ENCODE peak calls at places on chromosomes 3 and 15, in eight cellular contexts. T is RWPE2, N is fibroblast of villous mesenchyme, Y is PC-3, O is cardiac muscle cell, B is body of pancreas, R is brain microvascular endothelial cell, G is ascending aorta. H is an unnamed sample.

GRCh38 chr15:71572452-71573053 is 237.8 kb upstream of the NR2E3 start:
- DNase-seq in T (peak; percentile 86), N (no peak), Y (peak; percentile 94), O (no peak), B (peak; percentile 25), R (peak; percentile 20), G (no peak), H (no peak)

GRCh38 chr3:188978772-188979171 is 193.0 kb upstream of the TPRG1 start:
- DNase-seq in T (no peak), N (peak; percentile 69), Y (peak; percentile 81), O (peak; percentile 72), B (peak; percentile 20), R (peak; percentile 55), G (no peak), H (no peak)

GRCh38 chr3:168801792-168802191 is 706.1 kb upstream of the GOLIM4 start:
- DNase-seq in T (no peak), N (peak; percentile 30), Y (peak; percentile 76), O (peak; percentile 42), B (no peak), R (peak; percentile 24), G (no peak), H (no peak)

GRCh38 chr3:74593152-74593551 is 21.3 kb downstream of the CNTN3 start:
- DNase-seq in T (no peak), N (no peak), Y (no peak), O (no peak), B (no peak), R (no peak), G (no peak), H (no peak)

GRCh38 chr3:45597581-45597980 is 3.0 kb downstream of the LIMD1 start:
- DNase-seq in T (no peak), N (no peak), Y (no peak), O (no peak), B (no peak), R (no peak), G (no peak), H (no peak)

GRCh38 chr15:45441686-45442085 is 63.3 kb upstream of the GATM start:
- DNase-seq in T (no peak), N (no peak), Y (no peak), O (no peak), B (peak; percentile 57), R (no peak), G (no peak), H (no peak)

GRCh38 chr3:48877671-48878070 is 21.0 kb downstream of the SLC25A20 start:
- DNase-seq in T (no peak), N (no peak), Y (no peak), O (no peak), B (no peak), R (no peak), G (no peak), H (no peak)

GRCh38 chr3:51269466-51269865 is 115.6 kb upstream of the MANF start:
- DNase-seq in T (no peak), N (no peak), Y (peak; percentile 25), O (peak; percentile 10), B (no peak), R (no peak), G (no peak), H (no peak)

GRCh38 chr3:193560091-193560490 is 5.4 kb upstream of the ATP13A4 start:
- DNase-seq in T (no peak), N (no peak), Y (no peak), O (no peak), B (no peak), R (no peak), G (no peak), H (no peak)

GRCh38 chr3:184717608-184717995 is 5.7 kb upstream of the MAGEF1 start:
- DNase-seq in T (no peak), N (no peak), Y (no peak), O (no peak), B (no peak), R (no peak), G (no peak), H (no peak)

GRCh38 chr3:169145551-169145950 is 518.0 kb downstream of the MECOM start:
- DNase-seq in T (no peak), N (no peak), Y (peak; percentile 28), O (no peak), B (no peak), R (no peak), G (no peak), H (no peak)

GRCh38 chr3:44561076-44561475 is 6.1 kb downstream of the ZKSCAN7 start:
- DNase-seq in T (no peak), N (no peak), Y (no peak), O (no peak), B (no peak), R (no peak), G (no peak), H (no peak)

GRCh38 chr3:50044976-50045375 is 43.7 kb upstream of the RBM5 start:
- DNase-seq in T (no peak), N (no peak), Y (no peak), O (no peak), B (no peak), R (no peak), G (no peak), H (no peak)

GRCh38 chr3:155859859-155860258 is 5.6 kb upstream of the SLC33A1 start:
- DNase-seq in T (no peak), N (peak; percentile 31), Y (peak; percentile 42), O (peak; percentile 52), B (no peak), R (no peak), G (no peak), H (no peak)

GRCh38 chr15:76342382-76343201 is 6.0 kb downstream of the ISL2 start:
- DNase-seq in T (no peak), N (no peak), Y (no peak), O (no peak), B (no peak), R (no peak), G (no peak), H (no peak)

GRCh38 chr3:11118181-11118682 is 36.1 kb upstream of the HRH1 start:
- DNase-seq in T (no peak), N (no peak), Y (no peak), O (peak; percentile 60), B (no peak), R (peak; percentile 59), G (no peak), H (no peak)

GRCh38 chr3:39343760-39344159 is 14.3 kb downstream of the CCR8 start:
- DNase-seq in T (no peak), N (no peak), Y (no peak), O (no peak), B (no peak), R (no peak), G (no peak), H (no peak)

GRCh38 chr15:57772223-57772957 is 65.9 kb downstream of the POLR2M start:
- DNase-seq in T (no peak), N (peak; percentile 22), Y (peak; percentile 68), O (no peak), B (no peak), R (peak; percentile 21), G (no peak), H (no peak)

DNA sequence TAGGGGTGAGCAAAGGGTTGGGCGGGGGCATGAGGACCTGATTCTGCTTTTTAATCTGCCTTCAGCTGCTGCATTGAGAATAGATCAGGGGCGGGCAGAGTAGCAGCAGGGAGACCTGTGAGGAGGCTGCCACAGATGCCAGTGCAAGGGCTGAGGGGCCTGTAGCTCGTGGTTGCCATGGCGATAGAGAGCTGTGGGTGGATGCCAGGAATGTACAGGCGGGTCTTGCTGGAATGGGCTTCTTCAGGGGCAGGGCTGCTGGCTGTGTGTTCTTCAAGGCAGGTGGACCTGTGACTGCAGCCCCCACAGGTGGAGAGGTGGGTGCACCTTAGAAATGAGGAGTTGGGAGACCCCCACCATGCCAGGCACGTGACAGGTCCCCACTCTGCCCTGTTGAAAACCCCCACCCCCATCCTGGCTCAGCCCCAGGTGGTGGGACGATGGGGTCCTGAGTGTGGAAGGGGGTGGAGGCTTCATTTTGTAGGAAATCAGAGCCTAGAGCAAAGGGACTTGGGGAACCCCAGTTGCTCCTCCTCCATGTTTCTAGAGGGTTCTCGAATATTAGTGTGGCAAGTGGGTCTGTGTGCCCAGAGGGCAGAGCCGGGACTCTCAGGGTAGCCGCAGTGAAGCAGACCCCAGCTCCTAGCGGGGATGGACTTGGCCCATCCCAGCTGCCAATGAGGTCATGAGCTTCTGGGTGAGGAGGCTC is 38.3 kb downstream of the SLC6A6 start:
- DNase-seq in T (no peak), N (no peak), Y (peak; percentile 21), O (peak; percentile 34), B (no peak), R (no peak), G (no peak), H (no peak)
- H3K4me3 ChIP-seq in T (no peak overlapping the region), N (no peak overlapping the region), Y (no peak overlapping the region), O (no peak overlapping the region), B (no peak overlapping the region), R (no peak overlapping the region), G (no peak overlapping the region), H (no peak overlapping the region)

GRCh38 chr3:112126501-112126900 is 6.5 kb downstream of the GCSAM start:
- DNase-seq in T (no peak), N (no peak), Y (no peak), O (peak; percentile 21), B (no peak), R (no peak), G (no peak), H (no peak)
- H3K4me3 ChIP-seq in T (no peak overlapping the region), N (no peak overlapping the region), Y (no peak overlapping the region), O (no peak overlapping the region), B (no peak overlapping the region), R (no peak overlapping the region), G (no peak overlapping the region), H (no peak overlapping the region)

GRCh38 chr15:98891301-98891700 is 116.3 kb downstream of the PGPEP1L start:
- DNase-seq in T (no peak), N (no peak), Y (no peak), O (no peak), B (no peak), R (no peak), G (no peak), H (no peak)

GRCh38 chr15:98887976-98888375 is 119.6 kb downstream of the PGPEP1L start:
- DNase-seq in T (no peak), N (no peak), Y (no peak), O (no peak), B (no peak), R (no peak), G (no peak), H (no peak)

GRCh38 chr15:98893407-98893806 is 114.2 kb downstream of the PGPEP1L start:
- DNase-seq in T (no peak), N (no peak), Y (no peak), O (no peak), B (no peak), R (no peak), G (no peak), H (no peak)

GRCh38 chr15:98888839-98889479 is 118.6 kb downstream of the PGPEP1L start:
- DNase-seq in T (no peak), N (peak; percentile 70), Y (peak; percentile 27), O (peak; percentile 62), B (no peak), R (peak; percentile 48), G (no peak), H (no peak)

GRCh38 chr15:98889930-98890695 is 117.5 kb downstream of the PGPEP1L start:
- DNase-seq in T (no peak), N (peak; percentile 92), Y (peak; percentile 59), O (peak; percentile 63), B (no peak), R (peak; percentile 99), G (no peak), H (no peak)
- H3K4me3 ChIP-seq in T (no peak overlapping the region), N (peak overlapping the region; percentile 27), Y (no peak overlapping the region), O (no peak overlapping the region), B (no peak overlapping the region), R (no peak overlapping the region), G (no peak overlapping the region), H (no peak overlapping the region)

DNA sequence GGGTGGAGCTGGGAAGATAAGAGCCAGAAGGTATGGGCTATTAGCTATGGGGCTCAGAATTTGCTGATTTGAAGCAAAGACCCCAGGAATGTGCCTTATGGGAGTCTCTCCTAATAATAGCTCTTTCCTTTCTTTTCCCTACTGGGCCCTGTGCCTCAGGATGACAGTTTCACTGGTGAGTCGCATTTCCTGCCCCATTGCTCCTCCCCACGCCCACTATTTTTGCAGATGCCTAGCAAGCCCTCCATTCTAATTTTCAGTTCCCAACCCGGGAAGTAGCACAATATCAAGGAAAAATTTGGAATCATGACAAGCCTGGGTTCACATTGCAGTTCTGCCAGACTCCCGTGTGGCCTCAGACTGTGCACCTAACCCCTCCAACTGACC is 583 bp downstream of the IL17RE start:
- DNase-seq in T (no peak), N (peak; percentile 14), Y (peak; percentile 54), O (peak; percentile 33), B (no peak), R (no peak), G (no peak), H (no peak)
- H3K4me3 ChIP-seq in T (peak overlapping the region; percentile 16), N (no peak overlapping the region), Y (peak overlapping the region; percentile 16), O (no peak overlapping the region), B (no peak overlapping the region), R (no peak overlapping the region), G (peak overlapping the region; percentile 60), H (peak overlapping the region; percentile 67)